ENCODE peak calls at places on chromosomes 3 and 15, in four cellular contexts. One of them, this sample, is unnamed.

GRCh38 chr3:16301490-16301889 is 36.5 kb downstream of the OXNAD1 start:
- DNase-seq in HepG2: no peak
- DNase-seq in SK-N-SH: no peak
- DNase-seq in GM23248: no peak
- DNase-seq in this sample: no peak

GRCh38 chr15:38603271-38603670 is 38.7 kb upstream of the RASGRP1 start:
- DNase-seq in HepG2: no peak
- DNase-seq in SK-N-SH: no peak
- DNase-seq in GM23248: no peak
- DNase-seq in this sample: peak; percentile 64

GRCh38 chr3:99965077-99965476 is 147.4 kb downstream of the CMSS1 start:
- DNase-seq in HepG2: no peak
- DNase-seq in SK-N-SH: no peak
- DNase-seq in GM23248: peak; percentile 77
- DNase-seq in this sample: no peak

GRCh38 chr3:138381413-138381901 is 33.1 kb downstream of the MRAS start:
- DNase-seq in HepG2: no peak
- DNase-seq in SK-N-SH: no peak
- DNase-seq in GM23248: peak; percentile 39
- DNase-seq in this sample: no peak

GRCh38 chr15:62985768-62986167 is 56.8 kb upstream of the TPM1 start:
- DNase-seq in HepG2: no peak
- DNase-seq in SK-N-SH: no peak
- DNase-seq in GM23248: no peak
- DNase-seq in this sample: no peak

GRCh38 chr3:127214990-127215389 is 22.1 kb downstream of the PRR23E start:
- DNase-seq in HepG2: no peak
- DNase-seq in SK-N-SH: no peak
- DNase-seq in GM23248: peak; percentile 23
- DNase-seq in this sample: no peak

GRCh38 chr15:87939838-87940457 is 316.6 kb downstream of the NTRK3 start:
- DNase-seq in HepG2: no peak
- DNase-seq in SK-N-SH: no peak
- DNase-seq in GM23248: no peak
- DNase-seq in this sample: no peak

GRCh38 chr3:134665243-134665642 is 14.4 kb upstream of the KY start:
- DNase-seq in HepG2: no peak
- DNase-seq in SK-N-SH: no peak
- DNase-seq in GM23248: no peak
- DNase-seq in this sample: no peak

GRCh38 chr3:27160146-27160545 is 209.0 kb downstream of the NEK10 start:
- DNase-seq in HepG2: no peak
- DNase-seq in SK-N-SH: no peak
- DNase-seq in GM23248: peak; percentile 41
- DNase-seq in this sample: no peak

GRCh38 chr3:27681249-27681748 is 40.8 kb downstream of the EOMES start:
- DNase-seq in HepG2: peak; percentile 74
- DNase-seq in SK-N-SH: peak; percentile 64
- DNase-seq in GM23248: peak; percentile 91
- DNase-seq in this sample: peak; percentile 59

GRCh38 chr15:70605606-70606410 is 157.6 kb downstream of the UACA start:
- DNase-seq in HepG2: peak; percentile 42
- DNase-seq in SK-N-SH: peak; percentile 65
- DNase-seq in GM23248: peak; percentile 63
- DNase-seq in this sample: no peak

GRCh38 chr3:194280777-194281176 is 70.4 kb downstream of the CPN2 start:
- DNase-seq in HepG2: no peak
- DNase-seq in SK-N-SH: no peak
- DNase-seq in GM23248: no peak
- DNase-seq in this sample: no peak

GRCh38 chr3:14451844-14452533 is 49.6 kb downstream of the SLC6A6 start:
- DNase-seq in HepG2: peak; percentile 76
- DNase-seq in SK-N-SH: no peak
- DNase-seq in GM23248: peak; percentile 96
- DNase-seq in this sample: no peak

GRCh38 chr15:77026501-77027110 is 31.7 kb downstream of the PSTPIP1 start:
- DNase-seq in HepG2: no peak
- DNase-seq in SK-N-SH: peak; percentile 24
- DNase-seq in GM23248: no peak
- DNase-seq in this sample: peak; percentile 50

GRCh38 chr15:83843511-83843910 is 189.6 kb downstream of the ADAMTSL3 start:
- DNase-seq in HepG2: no peak
- DNase-seq in SK-N-SH: no peak
- DNase-seq in GM23248: peak; percentile 91
- DNase-seq in this sample: no peak

GRCh38 chr3:37456791-37457190 is 282.4 kb upstream of the LRRFIP2 start:
- DNase-seq in HepG2: no peak
- DNase-seq in SK-N-SH: no peak
- DNase-seq in GM23248: no peak
- DNase-seq in this sample: no peak

GRCh38 chr15:63402498-63403253 is 21.0 kb upstream of the CA12 start:
- DNase-seq in HepG2: peak; percentile 23
- DNase-seq in SK-N-SH: peak; percentile 41
- DNase-seq in GM23248: peak; percentile 64
- DNase-seq in this sample: no peak

GRCh38 chr3:15011174-15011573 is 53.9 kb downstream of the MRPS25 start:
- DNase-seq in HepG2: no peak
- DNase-seq in SK-N-SH: no peak
- DNase-seq in GM23248: no peak
- DNase-seq in this sample: no peak

GRCh38 chr15:80367661-80368060 is 36.5 kb upstream of the ARNT2 start:
- DNase-seq in HepG2: no peak
- DNase-seq in SK-N-SH: no peak
- DNase-seq in GM23248: no peak
- DNase-seq in this sample: no peak

GRCh38 chr3:157477441-157477840 is 25.8 kb downstream of the VEPH1 start:
- DNase-seq in HepG2: no peak
- DNase-seq in SK-N-SH: no peak
- DNase-seq in GM23248: no peak
- DNase-seq in this sample: no peak

GRCh38 chr15:70053703-70054229 is 44.0 kb downstream of the TLE3 start:
- DNase-seq in HepG2: no peak
- DNase-seq in SK-N-SH: no peak
- DNase-seq in GM23248: no peak
- DNase-seq in this sample: no peak

GRCh38 chr3:13420817-13421755 is 964 bp upstream of the NUP210 start:
- DNase-seq in HepG2: no peak
- DNase-seq in SK-N-SH: no peak
- DNase-seq in GM23248: no peak
- DNase-seq in this sample: peak; percentile 65

GRCh38 chr15:40871749-40872617 is 2.1 kb downstream of the RHOV start:
- DNase-seq in HepG2: no peak
- DNase-seq in SK-N-SH: no peak
- DNase-seq in GM23248: no peak
- DNase-seq in this sample: peak; percentile 90

GRCh38 chr15:77988386-77989301 is 88.9 kb downstream of the TBC1D2B start:
- DNase-seq in HepG2: no peak
- DNase-seq in SK-N-SH: no peak
- DNase-seq in GM23248: no peak
- DNase-seq in this sample: no peak

GRCh38 chr15:79878078-79878705 is 18.6 kb downstream of the MTHFS start:
- DNase-seq in HepG2: no peak
- DNase-seq in SK-N-SH: no peak
- DNase-seq in GM23248: no peak
- DNase-seq in this sample: no peak

GRCh38 chr3:42306499-42306898 is 40.5 kb upstream of the CCK start:
- DNase-seq in HepG2: no peak
- DNase-seq in SK-N-SH: no peak
- DNase-seq in GM23248: no peak
- DNase-seq in this sample: no peak

GRCh38 chr3:113698891-113699465 is 2.5 kb upstream of the USF3 start:
- DNase-seq in HepG2: no peak
- DNase-seq in SK-N-SH: peak; percentile 14
- DNase-seq in GM23248: peak; percentile 57
- DNase-seq in this sample: peak; percentile 69

GRCh38 chr3:189685854-189686253 is 54.7 kb downstream of the TP63 start:
- DNase-seq in HepG2: peak; percentile 5
- DNase-seq in SK-N-SH: no peak
- DNase-seq in GM23248: peak; percentile 85
- DNase-seq in this sample: no peak

GRCh38 chr15:37616215-37616614 is 318.2 kb upstream of the TMCO5A start:
- DNase-seq in HepG2: no peak
- DNase-seq in SK-N-SH: no peak
- DNase-seq in GM23248: no peak
- DNase-seq in this sample: no peak

GRCh38 chr3:39150170-39150802 is 3.1 kb downstream of the CSRNP1 start:
- DNase-seq in HepG2: no peak
- DNase-seq in SK-N-SH: peak; percentile 55
- DNase-seq in GM23248: peak; percentile 38
- DNase-seq in this sample: no peak

GRCh38 chr3:81989274-81989673 is 227.8 kb upstream of the GBE1 start:
- DNase-seq in HepG2: no peak
- DNase-seq in SK-N-SH: no peak
- DNase-seq in GM23248: no peak
- DNase-seq in this sample: no peak
- H3K9ac ChIP-seq in HepG2: no peak overlapping the region
- H3K9ac ChIP-seq in SK-N-SH: no peak overlapping the region
- H3K9ac ChIP-seq in GM23248: no peak overlapping the region
- H3K9ac ChIP-seq in this sample: no peak overlapping the region

GRCh38 chr15:45801543-45801942 is 166.7 kb downstream of the SQOR start:
- DNase-seq in HepG2: no peak
- DNase-seq in SK-N-SH: no peak
- DNase-seq in GM23248: no peak
- DNase-seq in this sample: no peak

GRCh38 chr15:45796433-45796832 is 161.6 kb downstream of the SQOR start:
- DNase-seq in HepG2: no peak
- DNase-seq in SK-N-SH: no peak
- DNase-seq in GM23248: no peak
- DNase-seq in this sample: no peak

GRCh38 chr15:45795487-45796069 is 160.7 kb downstream of the SQOR start:
- DNase-seq in HepG2: peak; percentile 52
- DNase-seq in SK-N-SH: peak; percentile 35
- DNase-seq in GM23248: peak; percentile 38
- DNase-seq in this sample: peak; percentile 77

GRCh38 chr15:45802140-45802539 is 167.3 kb downstream of the SQOR start:
- DNase-seq in HepG2: peak; percentile 51
- DNase-seq in SK-N-SH: no peak
- DNase-seq in GM23248: no peak
- DNase-seq in this sample: no peak

DNA sequence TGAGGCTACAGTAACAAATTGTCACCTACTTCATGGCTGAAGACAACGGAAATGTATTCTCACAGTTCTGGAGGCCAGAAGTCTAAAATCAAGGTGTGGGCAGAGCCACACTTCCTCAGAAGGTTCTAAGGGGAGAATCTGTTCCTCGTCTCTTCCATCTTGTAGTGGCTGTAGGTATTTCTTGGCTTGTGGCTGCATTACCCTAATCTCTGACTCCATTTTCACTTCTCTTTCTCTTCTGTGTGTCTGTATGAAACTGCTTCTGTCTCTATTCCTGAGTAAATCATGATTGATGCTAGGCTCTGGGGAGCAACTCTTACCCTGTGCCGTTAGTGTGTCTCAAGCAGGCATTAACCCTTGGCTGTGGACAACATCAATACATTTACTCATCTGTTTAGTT is 164.7 kb downstream of the SQOR start:
- DNase-seq in HepG2: no peak
- DNase-seq in SK-N-SH: no peak
- DNase-seq in GM23248: no peak
- DNase-seq in this sample: no peak
- H3K27ac ChIP-seq in HepG2: no peak overlapping the region
- H3K27ac ChIP-seq in SK-N-SH: no peak overlapping the region
- H3K27ac ChIP-seq in GM23248: no peak overlapping the region
- H3K27ac ChIP-seq in this sample: no peak overlapping the region

GRCh38 chr3:183582161-183582560 is 26.7 kb upstream of the KLHL6 start:
- DNase-seq in HepG2: no peak
- DNase-seq in SK-N-SH: no peak
- DNase-seq in GM23248: no peak
- DNase-seq in this sample: no peak
- H3K4me1 ChIP-seq in HepG2: peaks cover 27% of the 10 kb centered on the region
- H3K4me1 ChIP-seq in SK-N-SH: peaks cover 27% of the 10 kb centered on the region
- H3K4me1 ChIP-seq in GM23248: peaks cover 7% of the 10 kb centered on the region
- H3K4me1 ChIP-seq in this sample: peaks cover 26% of the 10 kb centered on the region

GRCh38 chr3:186524616-186525015 is 19.6 kb downstream of the CRYGS start:
- DNase-seq in HepG2: no peak
- DNase-seq in SK-N-SH: no peak
- DNase-seq in GM23248: no peak
- DNase-seq in this sample: no peak

GRCh38 chr3:186520436-186520835 is 23.7 kb downstream of the CRYGS start:
- DNase-seq in HepG2: no peak
- DNase-seq in SK-N-SH: no peak
- DNase-seq in GM23248: no peak
- DNase-seq in this sample: no peak

GRCh38 chr3:186520957-186521842 is 23.0 kb downstream of the CRYGS start:
- DNase-seq in HepG2: no peak
- DNase-seq in SK-N-SH: no peak
- DNase-seq in GM23248: no peak
- DNase-seq in this sample: no peak

GRCh38 chr3:186523434-186523833 is 20.7 kb downstream of the CRYGS start:
- DNase-seq in HepG2: peak; percentile 33
- DNase-seq in SK-N-SH: no peak
- DNase-seq in GM23248: no peak
- DNase-seq in this sample: no peak

GRCh38 chr3:186523022-186523421 is 21.2 kb downstream of the CRYGS start:
- DNase-seq in HepG2: no peak
- DNase-seq in SK-N-SH: no peak
- DNase-seq in GM23248: no peak
- DNase-seq in this sample: no peak
- H3K9ac ChIP-seq in HepG2: no peak overlapping the region
- H3K9ac ChIP-seq in SK-N-SH: no peak overlapping the region
- H3K9ac ChIP-seq in GM23248: no peak overlapping the region
- H3K9ac ChIP-seq in this sample: no peak overlapping the region

GRCh38 chr3:121629601-121630000 is 31.1 kb downstream of the HCLS1 start:
- DNase-seq in HepG2: no peak
- DNase-seq in SK-N-SH: no peak
- DNase-seq in GM23248: no peak
- DNase-seq in this sample: no peak
- H3K27ac ChIP-seq in HepG2: no peak overlapping the region
- H3K27ac ChIP-seq in SK-N-SH: no peak overlapping the region
- H3K27ac ChIP-seq in GM23248: no peak overlapping the region
- H3K27ac ChIP-seq in this sample: no peak overlapping the region

GRCh38 chr3:101676765-101677435 is at the start of gene ZBTB11:
- DNase-seq in HepG2: peak; percentile 99
- DNase-seq in SK-N-SH: peak; percentile 94
- DNase-seq in GM23248: peak; percentile 99
- DNase-seq in this sample: peak; percentile 100
- H3K4me1 ChIP-seq in HepG2: peaks cover 47% of the 10 kb centered on the region
- H3K4me1 ChIP-seq in SK-N-SH: peaks cover 15% of the 10 kb centered on the region
- H3K4me1 ChIP-seq in GM23248: peaks cover 7% of the 10 kb centered on the region
- H3K4me1 ChIP-seq in this sample: peaks cover 3% of the 10 kb centered on the region

This sample was measured in endodermal cell.